ENCODE peak calls at places on chromosome 19, in ten cellular contexts. S is mucosa of gallbladder; M is NCI-H1417; E is erythroblast; B is Right ventricle myocardium superior; O is activated T-helper 1 cell treated with anti-CD3 and anti-CD28 coated beads, Interleukin-12 subunit alpha, Interleukin-12 subunit beta, Interleukin-2, Interleukin-4 antibody, amounts not matched to agents 30 ng/mL and 10 ng/mL and 1 ng/mL, durations not matched to agents 14 hours and 24 hours and 36 hours; I is activated CD8-positive, alpha-beta memory T cell treated with anti-CD3 and anti-CD28 coated beads for 48 hours; Q is lung microvascular endothelial cell; A is stimulated activated CD4-positive, alpha-beta T cell treated with anti-CD3 and anti-CD28 coated beads, Interleukin-15, amount 100 ng/mL, for 1 hour; L is germinal center. P is an unnamed sample.

GRCh38 chr19:51948979-51949378 is 21.7 kb downstream of the ZNF613 start:
- DNase-seq in S (no peak), Q (no peak), O (no peak), L (no peak), A (no peak), E (no peak), B (no peak), M (no peak), I (no peak), P (peak; percentile 52)

GRCh38 chr19:29162694-29163093 is 50.3 kb downstream of the UQCRFS1 start:
- DNase-seq in O (no peak), Q (no peak), M (no peak), S (no peak), A (no peak), B (no peak), E (no peak), I (no peak), L (no peak), P (no peak)

GRCh38 chr19:41206926-41207750 is 11.9 kb upstream of the AXL start:
- DNase-seq in M (no peak), A (no peak), O (no peak), S (no peak), B (peak; percentile 93), L (no peak), I (no peak), Q (no peak), E (peak; percentile 37), P (peak; percentile 51)

GRCh38 chr19:39411832-39412099 is 703 bp upstream of the PLEKHG2 start:
- DNase-seq in B (peak; percentile 96), Q (peak; percentile 94), O (peak; percentile 82), A (peak; percentile 82), L (peak; percentile 75), M (peak; percentile 97), I (peak; percentile 57), E (peak; percentile 91), S (peak; percentile 95), P (peak; percentile 95)

GRCh38 chr19:1063030-1063908 is 3.7 kb upstream of the ARHGAP45 start:
- DNase-seq in M (no peak), S (no peak), A (no peak), L (no peak), I (no peak), Q (peak; percentile 49), B (no peak), E (peak; percentile 85), O (peak; percentile 70), P (peak; percentile 45)

GRCh38 chr19:7083076-7083956 is 13.8 kb downstream of the ZNF557 start:
- DNase-seq in L (no peak), S (no peak), M (peak; percentile 49), Q (peak; percentile 41), A (no peak), E (peak; percentile 77), I (no peak), B (no peak), O (no peak), P (peak; percentile 37)

GRCh38 chr19:45405435-45406164 is 731 bp upstream of the PPP1R13L start:
- DNase-seq in A (peak; percentile 69), O (peak; percentile 77), M (peak; percentile 96), Q (peak; percentile 92), S (peak; percentile 90), B (peak; percentile 92), E (peak; percentile 88), L (peak; percentile 90), I (peak; percentile 57), P (peak; percentile 86)

GRCh38 chr19:28118235-28118634 is 1094.7 kb downstream of the UQCRFS1 start:
- DNase-seq in B (no peak), O (no peak), Q (no peak), S (no peak), E (no peak), I (no peak), L (no peak), A (no peak), M (no peak), P (no peak)

GRCh38 chr19:313988-314815 is 23.0 kb upstream of the PLPP2 start:
- DNase-seq in O (no peak), B (no peak), M (no peak), A (no peak), E (no peak), S (no peak), L (no peak), I (no peak), Q (no peak), P (no peak)

GRCh38 chr19:49340069-49340864 is 5.1 kb downstream of the CD37 start:
- DNase-seq in I (no peak), B (peak; percentile 73), L (peak; percentile 97), E (no peak), M (peak; percentile 56), O (no peak), A (no peak), Q (peak; percentile 82), S (peak; percentile 77), P (peak; percentile 57)

GRCh38 chr19:35349614-35350521 is 2.2 kb downstream of the FFAR1 start:
- DNase-seq in L (no peak), A (no peak), M (no peak), S (no peak), E (no peak), O (no peak), B (no peak), I (no peak), Q (no peak), P (no peak)

GRCh38 chr19:56701895-56702294 is 30.3 kb upstream of the ZNF835 start:
- DNase-seq in B (no peak), I (no peak), S (no peak), O (no peak), M (no peak), E (no peak), Q (no peak), A (no peak), L (no peak), P (no peak)

GRCh38 chr19:3193256-3194062 is 7.7 kb downstream of the NCLN start:
- DNase-seq in I (no peak), O (no peak), M (no peak), L (no peak), A (no peak), S (no peak), E (no peak), B (no peak), Q (no peak), P (no peak)

GRCh38 chr19:49635530-49636229 is 4.3 kb downstream of the RRAS start:
- DNase-seq in S (no peak), E (no peak), L (no peak), M (peak; percentile 25), I (no peak), Q (peak; percentile 32), B (no peak), A (no peak), O (no peak), P (no peak)